ENCODE peak calls at places on chromosomes 16 and 17, in eight cellular contexts. S is neural progenitor cell; K is bronchial epithelial cell; Q is Peyer's patch; G is CD8-positive, alpha-beta T cell; R is Panc1; D is IMR-90; I is right lobe of liver. M is an unnamed sample. For H3K36me3, the result is how much of the 10 kb centered on the place peaks cover.

GRCh38 chr17:80118601-80119270 is 17.4 kb downstream of the GAA start:
- DNase-seq in G (no peak), K (no peak), I (no peak), Q (no peak), R (no peak), S (no peak), D (no peak), M (no peak)

GRCh38 chr17:62649570-62649969 is 22.1 kb downstream of the MRC2 start:
- DNase-seq in R (no peak), G (no peak), D (no peak), K (no peak), Q (no peak), I (no peak), S (no peak), M (no peak)

GRCh38 chr17:17032131-17032692 is 10.0 kb upstream of the MPRIP start:
- DNase-seq in D (peak), Q (no peak), I (peak), S (peak), K (peak), G (no peak), R (no peak), M (peak)

GRCh38 chr17:81561494-81561885 is 9.3 kb upstream of the FAAP100 start:
- DNase-seq in I (no peak), S (no peak), D (peak), G (no peak), R (no peak), Q (no peak), K (no peak), M (no peak)

GRCh38 chr17:73586921-73587680 is 57.1 kb downstream of the SDK2 start:
- DNase-seq in R (no peak), Q (no peak), I (no peak), D (no peak), S (no peak), G (no peak), K (no peak), M (no peak)

GRCh38 chr17:8518346-8518745 is 82.7 kb downstream of the NDEL1 start:
- DNase-seq in G (no peak), K (no peak), R (no peak), D (no peak), I (no peak), S (no peak), Q (no peak), M (no peak)

GRCh38 chr16:17567455-17567854 is 96.7 kb upstream of the XYLT1 start:
- DNase-seq in K (no peak), G (no peak), S (no peak), Q (no peak), I (no peak), D (no peak), R (no peak), M (no peak)

GRCh38 chr17:68319420-68320162 is 28.3 kb downstream of the ARSG start:
- DNase-seq in S (no peak), R (no peak), D (no peak), Q (no peak), I (no peak), K (no peak), G (no peak), M (no peak)

GRCh38 chr17:57634713-57635465 is 110.2 kb downstream of the CCDC182 start:
- DNase-seq in I (no peak), Q (no peak), R (no peak), K (peak), G (no peak), S (no peak), D (peak), M (no peak)

GRCh38 chr16:50534958-50535357 is 13.2 kb upstream of the NKD1 start:
- DNase-seq in I (no peak), K (no peak), G (no peak), S (no peak), D (no peak), Q (no peak), R (no peak), M (no peak)

GRCh38 chr17:27489045-27489715 is 32.9 kb downstream of the KSR1 start:
- DNase-seq in Q (no peak), I (peak), S (no peak), D (peak), R (no peak), G (no peak), K (peak), M (peak)

GRCh38 chr17:50541916-50542688 is 4.9 kb upstream of the SPATA20 start:
- DNase-seq in G (peak), R (no peak), S (peak), Q (peak), D (peak), K (peak), I (peak), M (peak)
- TF ChIP-seq CTCF in G (peak), R (no peak), S (peak), Q (no peak), D (peak), K (peak), I (peak), M (peak)

DNA sequence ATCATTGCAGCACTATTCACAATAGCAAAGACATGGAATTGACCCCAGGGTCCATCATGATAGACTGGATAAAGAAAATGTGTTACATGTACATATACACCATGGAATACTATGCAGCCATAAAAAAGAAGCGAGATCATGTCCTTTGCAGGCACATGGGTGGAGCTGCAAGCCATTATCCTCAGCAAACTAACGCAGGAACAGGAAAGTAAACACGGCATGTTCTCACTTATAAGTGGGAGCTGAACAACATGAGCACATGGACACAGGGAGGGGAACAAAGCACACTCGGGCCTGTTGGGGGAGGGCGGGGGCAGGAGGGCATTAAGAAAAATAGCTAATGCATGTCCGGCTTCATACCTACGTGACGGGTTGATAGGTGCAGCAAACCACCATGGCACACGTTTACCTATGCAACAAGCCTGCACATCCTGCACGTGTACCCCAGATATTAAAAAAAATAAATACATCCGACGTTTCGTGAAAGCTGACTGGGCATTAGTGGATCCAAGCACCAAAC is 28.9 kb downstream of the ZNF778 start:
- DNase-seq in K (no peak), G (no peak), D (no peak), R (no peak), Q (no peak), S (no peak), I (no peak), M (no peak)
- H3K4me3 ChIP-seq in K (peak), G (no peak), D (peak), R (peak), Q (no peak), S (peak), I (no peak), M (peak)

GRCh38 chr17:77495575-77495974 is 354.8 kb downstream of the SEC14L1 start:
- DNase-seq in K (no peak), G (no peak), S (no peak), Q (peak), R (no peak), D (no peak), I (no peak), M (no peak)

GRCh38 chr17:77496831-77497577 is 356.2 kb downstream of the SEC14L1 start:
- DNase-seq in K (no peak), I (no peak), S (no peak), D (no peak), R (no peak), Q (no peak), G (no peak), M (no peak)

GRCh38 chr17:77494664-77495435 is 354.1 kb downstream of the SEC14L1 start:
- DNase-seq in I (peak), G (peak), K (peak), S (peak), D (peak), R (peak), Q (peak), M (no peak)

GRCh38 chr17:77497578-77497934 is 356.8 kb downstream of the SEC14L1 start:
- DNase-seq in I (no peak), Q (no peak), D (no peak), G (no peak), R (no peak), K (no peak), S (no peak), M (no peak)

DNA sequence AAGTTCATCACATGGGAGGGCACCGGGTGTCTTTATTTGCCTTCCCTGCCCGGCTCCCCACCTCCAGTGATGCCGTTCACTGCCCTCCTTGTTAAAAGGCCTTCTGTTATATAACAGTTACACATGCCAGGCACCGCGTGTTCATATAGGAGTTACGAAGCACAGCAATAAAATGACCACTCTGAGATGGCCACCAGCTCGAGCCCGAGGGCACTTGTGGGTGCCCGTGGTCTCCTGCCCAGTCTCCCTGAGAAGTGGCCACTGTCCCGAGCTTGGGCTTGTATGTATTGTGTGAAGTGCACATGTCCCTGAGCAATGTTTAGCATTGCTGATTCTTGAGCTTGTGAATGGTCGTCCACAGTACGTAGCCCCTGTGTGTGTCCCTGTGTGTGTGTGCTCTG is 355.6 kb downstream of the SEC14L1 start:
- DNase-seq in I (no peak), D (no peak), S (no peak), K (no peak), G (no peak), Q (no peak), R (no peak), M (no peak)
- H3K36me3 ChIP-seq in I (under half), D (half or more), S (under half), K (half or more), G (half or more), Q (half or more), R (under half), M (half or more)

GRCh38 chr16:26569793-26570192 is 496.9 kb upstream of the C16orf82 start:
- DNase-seq in K (no peak), R (peak), I (no peak), S (peak), D (no peak), Q (no peak), G (no peak), M (no peak)
- TF ChIP-seq CTCF in K (no peak), R (peak), I (peak), S (peak), D (no peak), Q (no peak), G (no peak), M (no peak)

GRCh38 chr17:34383225-34383615 is 20.2 kb upstream of the CCL1 start:
- DNase-seq in I (no peak), S (no peak), Q (no peak), D (no peak), K (no peak), R (no peak), G (no peak), M (no peak)

GRCh38 chr17:34384271-34384670 is 21.2 kb upstream of the CCL1 start:
- DNase-seq in G (no peak), Q (no peak), I (no peak), S (no peak), K (no peak), R (no peak), D (no peak), M (no peak)

GRCh38 chr17:34379876-34380275 is 16.8 kb upstream of the CCL1 start:
- DNase-seq in D (no peak), I (no peak), G (no peak), Q (no peak), R (no peak), K (no peak), S (no peak), M (no peak)

GRCh38 chr17:34384822-34385605 is 22.0 kb upstream of the CCL1 start:
- DNase-seq in K (no peak), Q (no peak), I (no peak), D (no peak), G (no peak), S (no peak), R (no peak), M (no peak)

GRCh38 chr17:34382586-34383224 is 19.7 kb upstream of the CCL1 start:
- DNase-seq in K (no peak), I (no peak), D (no peak), G (no peak), R (no peak), S (no peak), Q (no peak), M (no peak)
- H3K4me3 ChIP-seq in K (no peak), I (no peak), D (no peak), G (no peak), R (no peak), S (no peak), Q (no peak), M (no peak)

DNA sequence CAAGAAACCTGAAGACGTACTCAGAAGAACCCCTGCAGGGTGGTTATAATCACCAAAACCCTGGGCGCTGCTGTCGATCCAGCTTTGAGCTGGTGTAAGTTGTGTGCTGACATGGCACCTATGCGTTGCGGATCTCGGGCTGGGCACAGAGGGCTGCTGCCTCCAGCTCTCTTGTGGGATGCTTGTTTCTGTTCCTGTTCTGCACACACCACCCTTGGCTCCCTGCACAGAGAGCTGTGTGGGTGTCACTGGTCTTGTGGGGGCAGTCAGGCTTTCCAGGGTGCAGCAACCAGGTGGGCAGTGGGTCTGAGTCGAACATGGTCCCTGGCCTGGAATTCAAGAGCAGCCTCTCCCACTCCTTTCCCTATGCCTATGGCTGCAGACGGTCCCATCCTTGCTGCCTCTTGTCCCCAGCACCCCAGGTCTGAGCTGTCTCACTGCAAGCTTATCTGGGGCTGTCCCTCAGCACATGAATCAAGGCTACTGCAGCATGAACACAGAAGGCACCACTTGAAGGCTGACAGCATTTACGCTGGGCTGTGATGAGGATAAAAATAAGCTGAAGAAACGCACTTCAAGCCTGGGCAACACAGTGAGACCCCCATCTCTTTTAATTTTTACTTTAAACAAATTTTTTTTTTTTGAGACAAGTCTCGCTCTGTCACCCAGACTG is 20.1 kb downstream of the ZNF276 start:
- DNase-seq in R (no peak), K (no peak), D (no peak), S (no peak), I (no peak), G (no peak), Q (no peak), M (no peak)
- H3K36me3 ChIP-seq in R (under half), K (under half), D (half or more), S (under half), I (under half), G (under half), Q (half or more), M (under half)

M was measured in BJ.